ENCODE peak calls at places on chromosomes 1 and 21, in five cellular contexts. N is K562, Z is SK-N-SH, F is GM12878, C is HCT116. W is an unnamed sample.

GRCh38 chr1:43435146-43436145 is 18.3 kb downstream of the HYI start:
- DNase-seq in N (no peak), Z (no peak), F (no peak), C (no peak), W (no peak)

GRCh38 chr21:41283211-41283818 is 33.3 kb upstream of the FAM3B start:
- DNase-seq in N (peak), Z (peak), F (peak), C (peak), W (peak)

GRCh38 chr21:38664315-38664714 is 141.4 kb upstream of the ETS2 start:
- DNase-seq in N (no peak), Z (no peak), F (no peak), C (no peak), W (no peak)

GRCh38 chr1:223137402-223138100 is 5.5 kb downstream of the TLR5 start:
- DNase-seq in N (no peak), Z (no peak), F (no peak), C (no peak), W (no peak)

GRCh38 chr1:180027949-180028445 is 73.4 kb downstream of the CEP350 start:
- DNase-seq in N (no peak), Z (no peak), F (no peak), C (no peak), W (no peak)

GRCh38 chr1:181038399-181038873 is 4.7 kb downstream of the MR1 start:
- DNase-seq in N (peak), Z (peak), F (no peak), C (peak), W (peak)

GRCh38 chr1:168386949-168387586 is 106.4 kb downstream of the TBX19 start:
- DNase-seq in N (no peak), Z (peak), F (no peak), C (peak), W (no peak)

GRCh38 chr1:40662864-40663263 is 2.6 kb downstream of the RIMS3 start:
- DNase-seq in N (no peak), Z (no peak), F (no peak), C (no peak), W (no peak)

GRCh38 chr21:26834181-26834945 is 10.8 kb downstream of the ADAMTS1 start:
- DNase-seq in N (no peak), Z (no peak), F (no peak), C (no peak), W (no peak)

GRCh38 chr1:150134537-150134936 is 15.2 kb upstream of the PLEKHO1 start:
- DNase-seq in N (no peak), Z (no peak), F (no peak), C (no peak), W (no peak)

GRCh38 chr1:231571904-231572303 is 43.4 kb downstream of the TSNAX start:
- DNase-seq in N (no peak), Z (no peak), F (no peak), C (no peak), W (no peak)

GRCh38 chr1:234289538-234290305 is 83.5 kb upstream of the COA6 start:
- DNase-seq in N (no peak), Z (no peak), F (no peak), C (no peak), W (no peak)

GRCh38 chr1:182317489-182318180 is 74.0 kb downstream of the GLUL start:
- DNase-seq in N (no peak), Z (no peak), F (no peak), C (no peak), W (no peak)

GRCh38 chr1:159598196-159598595 is 10.6 kb downstream of the APCS start:
- DNase-seq in N (no peak), Z (no peak), F (no peak), C (no peak), W (no peak)

GRCh38 chr1:53481456-53481855 is 22.3 kb downstream of the DMRTB1 start:
- DNase-seq in N (no peak), Z (no peak), F (no peak), C (no peak), W (no peak)

DNA sequence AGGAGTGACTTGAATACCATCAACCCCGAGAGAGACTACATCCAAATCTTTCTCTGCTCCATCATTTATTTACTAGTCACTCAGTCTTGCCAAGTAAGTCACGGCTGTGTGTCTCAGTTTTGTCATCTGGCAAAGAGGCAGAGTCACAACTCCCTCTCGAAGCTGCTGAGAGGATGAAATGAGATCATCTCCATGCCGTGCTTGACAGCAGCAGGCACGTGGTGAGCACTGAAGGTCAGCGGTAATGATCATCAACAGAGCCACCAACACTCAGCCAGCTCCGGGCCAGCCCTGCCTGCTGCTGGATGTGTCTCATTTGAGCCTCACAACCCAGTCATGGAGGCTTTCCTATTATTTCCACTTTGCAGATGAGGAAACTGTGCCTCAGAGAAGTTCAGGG is 19.8 kb downstream of the ALDH4A1 start:
- DNase-seq in N (no peak), Z (no peak), F (no peak), C (no peak), W (no peak)
- TF ChIP-seq REST in N (no peak), Z (no peak), F (no peak), C (no peak), W (no peak)

DNA sequence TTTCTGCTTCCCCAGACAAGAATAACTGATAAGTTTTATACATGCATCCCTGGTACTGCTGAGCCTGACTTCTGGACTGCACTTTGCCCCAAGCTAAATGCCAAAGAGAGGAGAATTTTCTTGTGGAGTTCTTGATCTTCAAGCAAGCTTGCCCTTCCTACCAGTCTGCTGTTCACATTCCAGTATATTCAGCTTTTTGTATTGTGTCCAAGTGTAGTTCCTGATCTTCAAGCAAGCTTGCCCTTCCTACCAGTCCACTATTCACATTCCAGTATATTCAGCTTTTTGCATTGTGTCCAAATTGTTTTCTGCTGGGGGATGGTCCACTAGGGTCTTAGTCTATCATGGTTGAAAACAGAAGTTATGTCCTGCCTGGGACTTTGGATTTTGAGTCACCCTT is 899 bp upstream of the TSEN15 start:
- DNase-seq in N (no peak), Z (no peak), F (no peak), C (no peak), W (no peak)
- TF ChIP-seq SIN3A in N (no peak), Z (no peak), F (no peak), C (no peak), W (no peak)

GRCh38 chr1:84300991-84301758 is at the start of gene SAMD13:
- DNase-seq in N (no peak), Z (peak), F (peak), C (peak), W (peak)
- TF ChIP-seq REST in N (no peak), Z (no peak), F (no peak), C (no peak), W (no peak)

GRCh38 chr1:31064115-31064514 is 1.4 kb downstream of the PUM1 start:
- DNase-seq in N (no peak), Z (no peak), F (no peak), C (no peak), W (no peak)

GRCh38 chr1:31062867-31063380 is 2.6 kb downstream of the PUM1 start:
- DNase-seq in N (no peak), Z (no peak), F (no peak), C (no peak), W (no peak)

GRCh38 chr1:31064685-31065309 is 720 bp downstream of the PUM1 start:
- DNase-seq in N (peak), Z (peak), F (no peak), C (no peak), W (no peak)

GRCh38 chr1:31063636-31064035 is 1.9 kb downstream of the PUM1 start:
- DNase-seq in N (no peak), Z (no peak), F (no peak), C (no peak), W (no peak)

DNA sequence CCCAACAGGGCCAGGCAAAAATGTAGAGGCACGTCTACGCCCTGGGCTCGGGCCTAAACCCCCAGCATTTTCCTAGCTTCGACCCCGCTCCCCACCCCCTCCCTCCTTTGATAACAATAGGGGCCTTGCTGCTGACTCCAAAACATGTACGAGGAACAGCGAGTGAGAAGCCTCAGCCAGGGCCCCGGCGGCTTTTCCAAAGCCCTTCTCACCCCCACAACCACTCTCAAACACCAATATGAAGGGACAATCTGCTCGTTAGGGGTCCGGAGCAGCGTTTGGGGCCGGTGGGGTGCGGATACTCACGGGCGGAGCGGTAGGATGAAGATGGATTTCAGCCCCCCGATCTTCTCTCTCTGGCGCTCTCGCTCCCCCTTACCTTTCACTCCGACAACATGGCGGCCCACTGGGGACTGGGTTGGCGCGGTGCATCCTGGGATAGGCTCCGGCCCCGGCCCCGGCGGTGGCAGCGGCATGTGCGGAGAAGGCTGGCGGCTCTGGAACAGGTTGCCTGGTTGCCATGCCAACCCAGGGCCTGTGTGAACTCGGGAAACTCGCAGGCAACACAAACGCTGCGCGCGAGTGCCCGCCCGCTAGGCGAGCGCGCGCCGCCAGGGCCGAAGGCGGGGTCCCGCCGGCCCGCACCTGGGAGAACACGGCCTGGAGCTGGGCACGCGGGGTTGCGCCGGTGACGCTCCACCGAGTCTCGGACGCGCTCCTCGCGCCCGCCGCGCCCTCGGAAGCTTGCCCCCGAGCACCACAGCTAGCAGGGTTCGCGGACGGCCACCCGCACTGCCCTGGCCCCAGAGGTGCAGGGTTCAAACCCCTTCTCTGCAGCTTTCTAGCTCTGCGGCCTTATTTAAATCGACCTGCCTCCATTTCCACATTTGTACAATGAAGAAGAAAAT is at the start of gene PUM1:
- DNase-seq in N (peak), Z (peak), F (peak), C (peak), W (peak)
- TF ChIP-seq SIN3A in N (peak), Z (peak), F (peak), C (peak), W (peak)